ENCODE peak calls at places on chromosomes 1 and 21, in seven cellular contexts. M is astrocyte of the spinal cord, S is psoas muscle, C is astrocyte of the cerebellum, V is AG10803, J is OCI-LY7, H is pancreas. L is an unnamed sample.

GRCh38 chr1:228058981-228059535 is 23.4 kb upstream of the ARF1 start:
- DNase-seq in M (no peak), H (no peak), J (no peak), S (no peak), C (no peak), V (no peak), L (no peak)

GRCh38 chr1:110673805-110674336 is 869 bp downstream of the KCNA3 start:
- DNase-seq in J (peak), H (peak), M (no peak), V (no peak), S (no peak), C (no peak), L (no peak)

GRCh38 chr1:191669629-191670028 is 488.6 kb upstream of the RGS18 start:
- DNase-seq in J (no peak), H (no peak), M (peak), V (no peak), C (no peak), S (no peak), L (no peak)

GRCh38 chr21:25732091-25732760 is 2.5 kb downstream of the ATP5PF start:
- DNase-seq in V (no peak), H (no peak), M (no peak), C (no peak), S (no peak), J (no peak), L (no peak)

GRCh38 chr1:219120625-219121544 is 52.8 kb upstream of the LYPLAL1 start:
- DNase-seq in J (no peak), M (peak), S (peak), H (no peak), C (peak), V (peak), L (no peak)

GRCh38 chr1:188043536-188044245 is 1214.9 kb downstream of the PLA2G4A start:
- DNase-seq in V (no peak), H (no peak), S (no peak), J (no peak), C (no peak), M (peak), L (no peak)

GRCh38 chr1:241482761-241483250 is 36.7 kb downstream of the FH start:
- DNase-seq in S (no peak), C (no peak), V (peak), J (no peak), H (no peak), M (peak), L (peak)

GRCh38 chr1:10068605-10069294 is 36.0 kb downstream of the UBE4B start:
- DNase-seq in V (no peak), M (peak), C (no peak), J (no peak), H (no peak), S (no peak), L (no peak)

GRCh38 chr1:54415986-54416385 is 9.8 kb upstream of the SSBP3 start:
- DNase-seq in V (no peak), M (no peak), S (no peak), J (no peak), C (no peak), H (no peak), L (no peak)

GRCh38 chr1:4933232-4933631 is 278.8 kb downstream of the AJAP1 start:
- DNase-seq in M (no peak), C (no peak), J (no peak), S (no peak), H (no peak), V (no peak), L (no peak)

GRCh38 chr1:54462597-54463258 is 56.5 kb upstream of the SSBP3 start:
- DNase-seq in M (no peak), S (no peak), C (no peak), J (no peak), H (no peak), V (no peak), L (no peak)

GRCh38 chr1:8822383-8823294 is 5.2 kb upstream of the RERE start:
- DNase-seq in H (no peak), C (no peak), V (peak), S (no peak), M (peak), J (no peak), L (no peak)

GRCh38 chr1:45622891-45623394 is 911 bp downstream of the CCDC17 start:
- DNase-seq in J (no peak), M (no peak), C (no peak), S (no peak), V (peak), H (peak), L (no peak)

GRCh38 chr1:226632169-226632884 is 83.8 kb downstream of the STUM start:
- DNase-seq in S (no peak), V (no peak), J (no peak), H (no peak), C (no peak), M (no peak), L (no peak)

GRCh38 chr1:31467005-31467674 is 54.1 kb downstream of the SERINC2 start:
- DNase-seq in M (peak), J (no peak), H (no peak), V (no peak), S (no peak), C (no peak), L (no peak)

GRCh38 chr1:89794406-89794805 is 26.4 kb upstream of the LRRC8D start:
- DNase-seq in H (no peak), J (no peak), S (no peak), C (peak), V (peak), M (peak), L (peak)

GRCh38 chr1:50976111-50976889 is 6.3 kb downstream of the CDKN2C start:
- DNase-seq in V (no peak), C (no peak), S (no peak), J (peak), H (no peak), M (no peak), L (no peak)

GRCh38 chr1:170967042-170967910 is 31.9 kb downstream of the MROH9 start:
- DNase-seq in M (peak), J (peak), V (peak), S (no peak), C (peak), H (no peak), L (peak)

GRCh38 chr1:230791986-230792564 is 44.9 kb downstream of the CAPN9 start:
- DNase-seq in M (no peak), S (no peak), J (no peak), C (no peak), H (no peak), V (no peak), L (no peak)

DNA sequence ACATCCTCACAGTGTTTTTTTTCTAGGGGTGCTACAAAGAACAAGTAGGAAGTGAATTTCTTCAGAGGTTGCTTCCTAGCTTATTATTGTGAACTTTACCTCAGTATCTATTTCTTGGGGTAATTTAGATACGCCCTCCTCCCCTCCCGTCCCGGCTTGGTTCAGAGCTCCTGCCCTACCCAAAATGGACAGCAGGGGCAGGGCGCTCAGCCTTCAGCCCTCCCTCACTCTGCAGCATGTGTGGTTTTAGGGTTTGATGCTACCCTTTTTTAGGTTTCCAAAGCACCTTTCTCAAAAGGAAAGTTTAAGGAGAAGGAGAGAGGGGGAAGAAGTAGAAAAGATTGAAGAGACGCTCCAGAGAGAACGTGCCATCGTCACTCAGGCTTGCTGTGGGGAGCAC is 16.9 kb upstream of the POGK start:
- DNase-seq in M (no peak), V (no peak), C (no peak), S (no peak), H (no peak), J (no peak), L (no peak)
- TF ChIP-seq CTCF in M (peak), V (peak), C (peak), S (no peak), H (no peak), J (peak), L (peak)

DNA sequence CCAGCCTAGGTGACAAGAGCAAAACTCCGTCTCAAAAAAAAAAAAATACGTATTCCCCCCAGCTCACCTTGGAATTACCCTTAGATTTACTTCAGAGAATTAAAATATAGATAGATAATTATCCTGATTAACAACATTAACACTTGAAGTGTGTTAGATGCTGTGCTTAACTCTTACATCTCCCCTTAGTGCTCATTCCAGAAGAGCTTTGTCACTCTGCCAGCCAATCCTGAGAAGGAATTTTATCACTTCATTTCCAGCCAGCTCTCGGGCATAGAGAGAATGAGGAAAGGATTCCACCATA is 1.6 kb upstream of the SHC1 start:
- DNase-seq in H (no peak), S (no peak), J (no peak), M (no peak), C (no peak), V (no peak), L (peak)
- H3K4me3 ChIP-seq in H (no peak), S (peak), J (no peak), M (peak), C (peak), V (peak), L (peak)

GRCh38 chr1:107277022-107277421 is 136.2 kb downstream of the NTNG1 start:
- DNase-seq in S (no peak), M (peak), V (peak), C (peak), H (no peak), J (peak), L (no peak)
- TF ChIP-seq CTCF in S (peak), M (peak), V (peak), C (peak), H (no peak), J (peak), L (peak)

GRCh38 chr1:25799758-25800537 is at the start of gene SELENON:
- DNase-seq in V (peak), J (peak), M (peak), H (peak), S (peak), C (no peak), L (no peak)

GRCh38 chr1:25798666-25799345 is 1.2 kb upstream of the SELENON start:
- DNase-seq in J (no peak), S (no peak), V (no peak), H (no peak), C (no peak), M (no peak), L (no peak)

GRCh38 chr1:25800538-25801377 is 765 bp downstream of the SELENON start:
- DNase-seq in S (no peak), H (peak), J (no peak), V (no peak), M (no peak), C (no peak), L (no peak)

GRCh38 chr1:25797939-25798338 is 2.1 kb upstream of the SELENON start:
- DNase-seq in V (no peak), C (no peak), S (no peak), J (peak), H (peak), M (no peak), L (no peak)

GRCh38 chr1:25799346-25799720 is 660 bp upstream of the SELENON start:
- DNase-seq in M (no peak), S (no peak), V (no peak), H (no peak), J (no peak), C (no peak), L (no peak)
- H3K4me3 ChIP-seq in M (peak), S (peak), V (peak), H (no peak), J (peak), C (peak), L (peak)

GRCh38 chr1:21510885-21511578 is 1.8 kb downstream of the ALPL start:
- DNase-seq in V (peak), J (no peak), M (no peak), S (no peak), C (no peak), H (no peak), L (no peak)
- TF ChIP-seq CTCF in V (no peak), J (peak), M (peak), S (no peak), C (no peak), H (no peak), L (peak)

GRCh38 chr1:211328866-211329265 is 2.2 kb downstream of the TRAF5 start:
- DNase-seq in J (peak), H (no peak), C (no peak), M (no peak), V (no peak), S (no peak), L (no peak)
- H3K4me3 ChIP-seq in J (peak), H (peak), C (no peak), M (no peak), V (no peak), S (no peak), L (no peak)

GRCh38 chr21:23887709-23888303 is 1719.5 kb downstream of the MRPL39 start:
- DNase-seq in C (no peak), S (no peak), J (no peak), H (no peak), V (no peak), M (no peak), L (no peak)
- TF ChIP-seq CTCF in C (no peak), S (no peak), J (no peak), H (no peak), V (no peak), M (no peak), L (no peak)

DNA sequence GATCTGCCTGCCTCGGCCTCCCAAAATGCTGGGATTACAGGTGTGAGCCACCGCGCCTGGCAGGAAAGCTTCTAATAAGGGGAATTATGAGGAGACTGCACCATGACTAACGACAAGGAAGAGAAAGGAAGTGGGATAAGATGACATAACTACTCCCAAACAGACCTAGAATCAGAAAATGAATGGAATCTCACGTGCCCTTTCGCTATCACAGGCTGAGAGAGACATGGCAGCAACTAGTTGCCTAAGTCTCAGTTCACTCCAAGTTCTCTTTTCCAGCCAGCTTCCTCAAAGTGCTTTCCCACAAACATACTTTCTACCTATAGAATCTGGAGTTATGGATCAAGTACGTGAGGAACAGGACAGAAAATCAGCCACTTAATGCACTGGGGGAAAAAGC is 2.0 kb downstream of the PI4KB start:
- DNase-seq in V (no peak), S (no peak), M (no peak), C (no peak), J (no peak), H (no peak), L (no peak)
- H3K4me3 ChIP-seq in V (no peak), S (peak), M (no peak), C (peak), J (no peak), H (no peak), L (no peak)